ENCODE peak calls at places on chromosomes 16 and 17, in eight cellular contexts. B is left lung; I is cardiac muscle cell; O is effector memory CD4-positive, alpha-beta T cell; G is IMR-90; M is PC-9; V is CD4-positive, alpha-beta memory T cell; C is ovary. D is an unnamed sample. For H3K27me3, the result is how much of the 10 kb centered on the place peaks cover.

GRCh38 chr16:83682126-83682857 is 125.5 kb upstream of the HSBP1 start:
- DNase-seq in B (no peak), I (no peak), O (no peak), G (no peak), M (no peak), V (no peak), C (no peak), D (no peak)

GRCh38 chr17:65474658-65475057 is 86.8 kb downstream of the AXIN2 start:
- DNase-seq in B (no peak), I (no peak), O (no peak), G (no peak), M (no peak), V (no peak), C (no peak), D (no peak)

GRCh38 chr17:2054262-2054739 is 602 bp upstream of the HIC1 start:
- DNase-seq in B (no peak), I (peak), O (peak), G (peak), M (peak), V (no peak), C (peak), D (no peak)

GRCh38 chr17:73135774-73136173 is 29.0 kb upstream of the SSTR2 start:
- DNase-seq in B (no peak), I (no peak), O (no peak), G (no peak), M (no peak), V (no peak), C (no peak), D (no peak)

GRCh38 chr17:1229354-1229890 is 40.8 kb upstream of the BHLHA9 start:
- DNase-seq in B (peak), I (peak), O (peak), G (no peak), M (peak), V (no peak), C (no peak), D (peak)

GRCh38 chr16:60166111-60166510 is 1432.0 kb upstream of the GOT2 start:
- DNase-seq in B (no peak), I (no peak), O (no peak), G (no peak), M (no peak), V (no peak), C (no peak), D (no peak)

GRCh38 chr16:58605562-58605961 is 24.1 kb downstream of the CNOT1 start:
- DNase-seq in B (no peak), I (no peak), O (no peak), G (no peak), M (no peak), V (no peak), C (no peak), D (no peak)

GRCh38 chr17:9928601-9929341 is 23.7 kb upstream of the RCVRN start:
- DNase-seq in B (no peak), I (peak), O (no peak), G (peak), M (peak), V (no peak), C (peak), D (no peak)

GRCh38 chr17:62995377-62995885 is 29.4 kb downstream of the TANC2 start:
- DNase-seq in B (no peak), I (peak), O (no peak), G (peak), M (no peak), V (no peak), C (no peak), D (no peak)

GRCh38 chr17:236641-237405 is 55.4 kb upstream of the DOC2B start:
- DNase-seq in B (peak), I (no peak), O (no peak), G (no peak), M (no peak), V (no peak), C (peak), D (peak)

GRCh38 chr17:497587-498034 is 145.0 kb upstream of the RPH3AL start:
- DNase-seq in B (no peak), I (no peak), O (no peak), G (no peak), M (no peak), V (no peak), C (no peak), D (no peak)

GRCh38 chr16:88678224-88678979 is 7.9 kb downstream of the SNAI3 start:
- DNase-seq in B (no peak), I (no peak), O (no peak), G (no peak), M (no peak), V (no peak), C (no peak), D (peak)

GRCh38 chr17:35243459-35244204 is 760 bp downstream of the SLFN5 start:
- DNase-seq in B (peak), I (peak), O (peak), G (peak), M (peak), V (peak), C (peak), D (peak)

GRCh38 chr17:4318596-4318995 is 47.9 kb downstream of the UBE2G1 start:
- DNase-seq in B (no peak), I (no peak), O (no peak), G (peak), M (no peak), V (no peak), C (no peak), D (no peak)

GRCh38 chr17:7281074-7281952 is at the start of gene SLC2A4:
- DNase-seq in B (peak), I (peak), O (peak), G (peak), M (peak), V (peak), C (peak), D (peak)

GRCh38 chr16:69351309-69352027 is at the start of gene TMED6:
- DNase-seq in B (no peak), I (no peak), O (no peak), G (no peak), M (no peak), V (no peak), C (no peak), D (no peak)

GRCh38 chr16:17591655-17592405 is 121.1 kb upstream of the XYLT1 start:
- DNase-seq in B (no peak), I (no peak), O (peak), G (no peak), M (peak), V (peak), C (no peak), D (no peak)

GRCh38 chr16:29816694-29817441 is 916 bp downstream of the PAGR1 start:
- DNase-seq in B (peak), I (peak), O (peak), G (peak), M (peak), V (peak), C (peak), D (peak)

GRCh38 chr17:5780476-5780875 is 196.2 kb upstream of the NLRP1 start:
- DNase-seq in B (no peak), I (no peak), O (no peak), G (peak), M (no peak), V (no peak), C (no peak), D (no peak)

GRCh38 chr17:17998934-17999333 is 26.3 kb downstream of the DRC3 start:
- DNase-seq in B (no peak), I (no peak), O (no peak), G (no peak), M (no peak), V (no peak), C (no peak), D (no peak)

GRCh38 chr17:55398689-55399088 is 22.9 kb downstream of the MMD start:
- DNase-seq in B (no peak), I (peak), O (no peak), G (peak), M (no peak), V (no peak), C (no peak), D (no peak)

GRCh38 chr16:86026136-86026905 is 127.4 kb downstream of the IRF8 start:
- DNase-seq in B (peak), I (no peak), O (no peak), G (no peak), M (no peak), V (no peak), C (no peak), D (no peak)

GRCh38 chr16:49859139-49859947 is 3.4 kb upstream of the ZNF423 start:
- DNase-seq in B (no peak), I (peak), O (no peak), G (no peak), M (no peak), V (no peak), C (peak), D (no peak)

GRCh38 chr17:66636111-66636510 is 198.8 kb upstream of the CACNG5 start:
- DNase-seq in B (no peak), I (no peak), O (no peak), G (peak), M (peak), V (no peak), C (no peak), D (no peak)

GRCh38 chr17:64109400-64109799 is 20.5 kb downstream of the ERN1 start:
- DNase-seq in B (no peak), I (no peak), O (no peak), G (no peak), M (no peak), V (no peak), C (no peak), D (no peak)

GRCh38 chr17:31674717-31675349 is 184.2 kb downstream of the COPRS start:
- DNase-seq in B (no peak), I (no peak), O (no peak), G (peak), M (peak), V (no peak), C (no peak), D (no peak)

GRCh38 chr17:80717661-80718060 is 173.0 kb downstream of the RPTOR start:
- DNase-seq in B (no peak), I (no peak), O (no peak), G (no peak), M (no peak), V (no peak), C (no peak), D (no peak)

GRCh38 chr16:23365602-23366240 is 63.6 kb downstream of the SCNN1B start:
- DNase-seq in B (no peak), I (no peak), O (no peak), G (no peak), M (peak), V (no peak), C (no peak), D (no peak)

GRCh38 chr17:42107597-42108576 is 4.6 kb downstream of the DHX58 start:
- DNase-seq in B (peak), I (peak), O (peak), G (peak), M (no peak), V (peak), C (no peak), D (peak)

GRCh38 chr17:61451538-61452300 is 503 bp upstream of the TBX4 start:
- DNase-seq in B (no peak), I (no peak), O (no peak), G (no peak), M (no peak), V (no peak), C (no peak), D (no peak)
- H3K4me3 ChIP-seq in B (peak), I (peak), O (peak), G (no peak), M (no peak), V (no peak), C (no peak), D (peak)

GRCh38 chr17:30238003-30238344 is 2.5 kb upstream of the SLC6A4 start:
- DNase-seq in B (no peak), I (no peak), O (no peak), G (no peak), M (no peak), V (no peak), C (no peak), D (no peak)
- H3K27me3 ChIP-seq in B (under half), I (half or more), O (under half), G (half or more), M (under half), V (under half), C (under half), D (under half)

DNA sequence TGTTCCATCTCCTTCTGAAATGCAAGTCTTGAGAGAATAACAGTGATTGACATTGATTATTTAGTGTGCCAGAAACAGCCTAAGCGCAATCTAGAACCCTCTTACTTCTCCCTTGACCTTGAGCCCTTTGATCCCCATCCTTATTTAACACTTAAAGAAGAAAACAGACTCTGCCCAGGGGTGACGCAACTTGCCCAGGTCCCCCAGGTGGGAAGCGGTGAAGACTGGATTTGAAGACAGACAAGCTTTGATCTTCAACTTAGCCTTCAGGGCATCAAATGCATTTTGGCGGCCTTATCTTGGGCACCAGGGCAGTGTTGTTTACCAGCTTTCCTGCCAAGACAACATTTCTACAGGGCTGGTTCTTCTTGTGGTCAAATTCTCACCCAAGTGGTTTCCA is 8.9 kb upstream of the CIITA start:
- DNase-seq in B (no peak), I (no peak), O (no peak), G (no peak), M (no peak), V (no peak), C (no peak), D (no peak)
- H3K4me3 ChIP-seq in B (no peak), I (no peak), O (no peak), G (no peak), M (no peak), V (no peak), C (no peak), D (peak)

DNA sequence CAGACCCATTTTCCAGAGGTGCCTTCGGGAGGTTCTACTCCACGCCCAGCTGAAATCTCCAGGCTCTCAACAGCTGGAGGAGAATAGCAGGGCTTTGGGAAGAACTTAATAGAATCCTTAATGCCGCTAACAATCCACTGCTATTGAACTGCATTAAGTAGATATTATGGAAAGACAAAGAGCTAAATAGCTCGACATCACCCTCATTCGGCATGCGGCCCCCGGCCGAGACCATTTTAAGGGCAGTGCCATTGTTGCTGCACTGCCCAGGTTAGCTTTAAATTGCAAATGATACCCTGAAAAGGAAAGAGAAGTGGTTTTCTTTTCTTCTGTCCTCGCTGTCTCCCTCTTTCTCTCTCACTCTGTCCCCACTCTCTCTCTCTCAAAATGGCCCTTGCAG is 298.5 kb upstream of the IRX3 start:
- DNase-seq in B (no peak), I (no peak), O (no peak), G (no peak), M (no peak), V (no peak), C (no peak), D (no peak)
- H3K27me3 ChIP-seq in B (under half), I (under half), O (under half), G (under half), M (under half), V (under half), C (under half), D (under half)

DNA sequence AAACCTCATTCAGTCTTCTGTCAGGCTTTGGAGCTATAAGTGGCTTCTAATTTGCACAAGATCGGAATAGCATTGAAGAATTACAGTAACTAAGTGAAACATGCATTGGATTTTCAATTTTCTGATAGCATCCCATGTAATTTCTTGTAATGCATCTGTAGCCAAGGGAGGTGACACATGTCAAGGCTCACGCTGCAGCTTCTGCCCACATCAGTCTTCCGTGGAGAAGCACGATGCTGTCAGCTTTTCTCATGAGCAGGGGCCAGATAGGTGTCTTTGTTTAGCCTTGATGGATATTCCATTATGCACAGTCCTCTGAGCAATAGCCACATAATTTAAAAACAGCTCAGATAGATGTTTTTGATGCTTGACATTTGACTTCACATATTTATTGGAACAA is 1046.8 kb upstream of the EEF2KMT start:
- DNase-seq in B (no peak), I (no peak), O (no peak), G (no peak), M (no peak), V (no peak), C (no peak), D (no peak)
- H3K4me3 ChIP-seq in B (no peak), I (no peak), O (no peak), G (no peak), M (no peak), V (no peak), C (no peak), D (no peak)

GRCh38 chr17:49486012-49486641 is 9.0 kb upstream of the NGFR start:
- DNase-seq in B (no peak), I (peak), O (no peak), G (no peak), M (no peak), V (no peak), C (no peak), D (no peak)
- H3K27me3 ChIP-seq in B (under half), I (under half), O (under half), G (half or more), M (half or more), V (under half), C (under half), D (half or more)

D was measured in lower lobe of right lung.